ENCODE peak calls at places on chromosome 10, in ten cellular contexts. B is EL; G is C1 segment of cervical spinal cord; D is sciatic nerve; K is naive thymus-derived CD8-positive, alpha-beta T cell; U is MV-4-11; P is adrenal gland; Z is adipocyte; O is OCI-M1; N is HuH-7. X is an unnamed sample.

GRCh38 chr10:75736889-75737610 is 305.6 kb downstream of the LRMDA start:
- DNase-seq in K (no peak), D (no peak), O (no peak), U (no peak), G (no peak), P (no peak), B (no peak), N (no peak), Z (no peak), X (no peak)

GRCh38 chr10:129963831-129964501 is at the start of gene EBF3:
- DNase-seq in Z (peak; percentile 89), D (peak; percentile 94), P (peak; percentile 32), B (peak; percentile 57), O (no peak), K (no peak), U (peak; percentile 21), N (peak; percentile 94), G (no peak), X (peak; percentile 88)

GRCh38 chr10:103727546-103727963 is 127.8 kb downstream of the SH3PXD2A start:
- DNase-seq in Z (no peak), O (no peak), K (no peak), D (peak; percentile 79), P (no peak), U (no peak), B (no peak), N (no peak), G (peak; percentile 23), X (peak; percentile 35)

GRCh38 chr10:128887856-128888255 is 579.2 kb upstream of the MGMT start:
- DNase-seq in G (no peak), P (no peak), D (no peak), O (no peak), K (no peak), N (no peak), U (no peak), B (no peak), Z (no peak), X (no peak)

GRCh38 chr10:62614389-62615157 is 189.9 kb upstream of the ADO start:
- DNase-seq in D (no peak), G (no peak), U (peak; percentile 68), N (no peak), O (no peak), Z (peak; percentile 39), B (peak; percentile 74), P (no peak), K (no peak), X (no peak)

GRCh38 chr10:102404361-102405107 is 9.0 kb downstream of the NFKB2 start:
- DNase-seq in N (no peak), P (no peak), D (no peak), B (no peak), O (no peak), G (no peak), Z (no peak), K (no peak), U (no peak), X (no peak)

GRCh38 chr10:20058135-20058534 is 241.9 kb downstream of the PLXDC2 start:
- DNase-seq in O (no peak), N (no peak), K (no peak), U (no peak), P (no peak), B (no peak), Z (no peak), G (no peak), D (no peak), X (no peak)

GRCh38 chr10:104440221-104440620 is 86.6 kb downstream of the CFAP58 start:
- DNase-seq in P (no peak), D (no peak), Z (no peak), U (no peak), B (peak; percentile 36), K (no peak), O (no peak), N (no peak), G (no peak), X (peak; percentile 31)

GRCh38 chr10:113126506-113127192 is 176.6 kb downstream of the TCF7L2 start:
- DNase-seq in N (no peak), D (peak; percentile 77), G (peak; percentile 35), P (peak; percentile 61), U (peak; percentile 4), B (peak; percentile 80), Z (peak; percentile 93), K (peak; percentile 65), O (peak; percentile 60), X (peak; percentile 71)

GRCh38 chr10:48981310-48981907 is 41.8 kb upstream of the LRRC18 start:
- DNase-seq in O (peak; percentile 70), N (peak; percentile 61), Z (peak; percentile 69), B (peak; percentile 41), K (no peak), D (peak; percentile 73), P (peak; percentile 61), G (peak; percentile 12), U (no peak), X (peak; percentile 49)

GRCh38 chr10:70462349-70462984 is 16.1 kb upstream of the PALD1 start:
- DNase-seq in P (peak; percentile 94), D (no peak), U (no peak), O (no peak), K (peak; percentile 57), Z (peak; percentile 40), N (no peak), G (no peak), B (peak; percentile 39), X (peak; percentile 58)

GRCh38 chr10:26857991-26858706 is 2.6 kb downstream of the ABI1 start:
- DNase-seq in P (no peak), U (peak; percentile 14), B (peak; percentile 62), O (peak; percentile 38), G (no peak), Z (peak; percentile 25), D (no peak), K (no peak), N (no peak), X (peak; percentile 14)

X was measured in fibroblast of the aortic adventitia.